ENCODE peak calls at places on chromosomes 13 and 19, in four cellular contexts. V is ovary, L is HCT116, Z is heart left ventricle. P is an unnamed sample.
A peak's percentile ranks its signal among the peaks of the same experiment; 100 is the strongest.

GRCh38 chr13:49791214-49791752 is 1.2 kb downstream of the KPNA3 start:
- DNase-seq in V (no peak), Z (peak; percentile 12), L (no peak), P (no peak)

GRCh38 chr13:103288114-103288513 is 221.9 kb upstream of the SLC10A2 start:
- DNase-seq in Z (no peak), V (no peak), L (no peak), P (no peak)

GRCh38 chr19:17725422-17726078 is 6.3 kb downstream of the MAP1S start:
- DNase-seq in Z (no peak), V (no peak), L (no peak), P (no peak)

GRCh38 chr19:34124828-34125227 is 47.5 kb upstream of the LSM14A start:
- DNase-seq in L (no peak), Z (no peak), V (no peak), P (no peak)

GRCh38 chr13:53189162-53189561 is 160.5 kb downstream of the OLFM4 start:
- DNase-seq in L (no peak), V (no peak), Z (no peak), P (no peak)

GRCh38 chr13:113637262-113638160 is 20.5 kb downstream of the ATP4B start:
- DNase-seq in Z (peak; percentile 2), V (no peak), L (no peak), P (no peak)

GRCh38 chr19:20124879-20125278 is 42.1 kb upstream of the ZNF486 start:
- DNase-seq in L (no peak), V (no peak), Z (no peak), P (no peak)

GRCh38 chr19:10290439-10290875 is 705 bp downstream of the ICAM5 start:
- DNase-seq in V (no peak), Z (no peak), L (no peak), P (no peak)

GRCh38 chr13:21670006-21670882 is 629 bp upstream of the FGF9 start:
- DNase-seq in V (peak; percentile 35), L (no peak), Z (peak; percentile 57), P (no peak)

GRCh38 chr13:35700661-35701060 is 224.2 kb upstream of the MAB21L1 start:
- DNase-seq in V (no peak), L (no peak), Z (no peak), P (no peak)

GRCh38 chr13:106597190-106597589 is 29.3 kb upstream of the ARGLU1 start:
- DNase-seq in V (no peak), L (no peak), Z (peak; percentile 66), P (no peak)

GRCh38 chr19:5621311-5621944 is 1.1 kb downstream of the SAFB2 start:
- DNase-seq in V (peak; percentile 85), L (no peak), Z (no peak), P (no peak)

GRCh38 chr13:79447741-79448140 is 33.2 kb upstream of the NDFIP2 start:
- DNase-seq in L (no peak), Z (no peak), V (no peak), P (no peak)

GRCh38 chr19:56118666-56119584 is 2.2 kb downstream of the ZNF787 start:
- DNase-seq in L (no peak), Z (no peak), V (no peak), P (no peak)

GRCh38 chr13:104565888-104566287 is 1499.7 kb upstream of the SLC10A2 start:
- DNase-seq in Z (no peak), V (no peak), L (no peak), P (no peak)

GRCh38 chr13:108621421-108621820 is 8.0 kb upstream of the MYO16 start:
- DNase-seq in V (no peak), L (no peak), Z (no peak), P (no peak)

GRCh38 chr19:58001895-58002369 is 688 bp downstream of the ZNF606 start:
- DNase-seq in V (no peak), L (no peak), Z (no peak), P (no peak)

GRCh38 chr13:21476893-21477472 is 17.9 kb upstream of the ZDHHC20 start:
- DNase-seq in L (peak; percentile 76), Z (peak; percentile 82), V (peak; percentile 56), P (peak; percentile 37)

GRCh38 chr19:22427587-22428298 is 5.6 kb upstream of the ZNF98 start:
- DNase-seq in Z (no peak), L (no peak), V (no peak), P (no peak)

GRCh38 chr19:13850910-13851753 is 25.8 kb upstream of the NANOS3 start:
- DNase-seq in V (peak; percentile 92), L (peak; percentile 89), Z (peak; percentile 86), P (peak; percentile 70)
- H3K4me3 ChIP-seq in V (peak overlapping the region; percentile 33), L (peak overlapping the region; percentile 31), Z (peak overlapping the region; percentile 50), P (peak overlapping the region; percentile 64)

GRCh38 chr13:23619073-23619855 is 49.1 kb downstream of the TNFRSF19 start:
- DNase-seq in Z (no peak), V (no peak), L (no peak), P (no peak)
- H3K27ac ChIP-seq in Z (no peak overlapping the region), V (no peak overlapping the region), L (no peak overlapping the region), P (no peak overlapping the region)

GRCh38 chr19:1560281-1560882 is 7.7 kb downstream of the MEX3D start:
- DNase-seq in Z (no peak), V (no peak), L (no peak), P (no peak)
- H3K36me3 ChIP-seq in Z (no peaks in the 10 kb centered on the region), V (no peaks in the 10 kb centered on the region), L (peaks cover 7% of the 10 kb centered on the region), P (no peaks in the 10 kb centered on the region)

DNA sequence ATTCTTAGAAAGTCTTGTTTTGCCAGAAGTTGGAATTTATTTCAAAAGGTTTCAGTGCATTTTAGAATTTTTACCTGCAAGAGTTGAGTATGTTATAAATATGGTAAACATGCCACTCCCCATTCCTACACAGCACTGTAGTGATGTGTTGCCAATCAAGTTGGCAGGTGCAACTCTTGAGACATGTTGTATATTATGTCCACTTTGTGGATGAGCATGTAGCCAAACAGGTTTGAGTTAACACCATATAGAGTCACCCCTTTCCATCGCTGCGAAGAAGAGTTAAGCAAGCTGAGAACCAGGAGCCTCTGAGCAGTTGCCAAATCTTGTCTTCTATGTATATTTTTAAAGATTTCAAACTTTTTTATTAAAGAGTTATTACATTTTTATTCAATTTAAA is 359.8 kb downstream of the LMO7 start:
- DNase-seq in V (no peak), L (no peak), Z (no peak), P (no peak)
- H3K4me3 ChIP-seq in V (no peak overlapping the region), L (no peak overlapping the region), Z (no peak overlapping the region), P (no peak overlapping the region)

P was measured in thoracic aorta.